ENCODE peak calls at places on chromosome 2, in ten cellular contexts. One of them, this sample, is unnamed.

GRCh38 chr2:120367649-120368048 is 21.7 kb downstream of the INHBB start:
- DNase-seq in K562: no peak
- DNase-seq in ovary: no peak
- DNase-seq in right lobe of liver: no peak
- DNase-seq in breast epithelium: no peak
- DNase-seq in transverse colon: no peak
- DNase-seq in heart left ventricle: no peak
- DNase-seq in upper lobe of left lung: no peak
- DNase-seq in tibial nerve: no peak
- DNase-seq in Peyer's patch: no peak
- DNase-seq in this sample: no peak

GRCh38 chr2:12107849-12108420 is 361.5 kb downstream of the LPIN1 start:
- DNase-seq in K562: no peak
- DNase-seq in ovary: no peak
- DNase-seq in right lobe of liver: peak; percentile 20
- DNase-seq in breast epithelium: no peak
- DNase-seq in transverse colon: no peak
- DNase-seq in heart left ventricle: no peak
- DNase-seq in upper lobe of left lung: no peak
- DNase-seq in tibial nerve: no peak
- DNase-seq in Peyer's patch: no peak
- DNase-seq in this sample: no peak

GRCh38 chr2:69471793-69472192 is 34.6 kb upstream of the NFU1 start:
- DNase-seq in K562: no peak
- DNase-seq in ovary: no peak
- DNase-seq in right lobe of liver: no peak
- DNase-seq in breast epithelium: no peak
- DNase-seq in transverse colon: no peak
- DNase-seq in heart left ventricle: no peak
- DNase-seq in upper lobe of left lung: no peak
- DNase-seq in tibial nerve: no peak
- DNase-seq in Peyer's patch: no peak
- DNase-seq in this sample: no peak

GRCh38 chr2:129354662-129355061 is 624.8 kb upstream of the RAB6C start:
- DNase-seq in K562: no peak
- DNase-seq in ovary: no peak
- DNase-seq in right lobe of liver: no peak
- DNase-seq in breast epithelium: no peak
- DNase-seq in transverse colon: no peak
- DNase-seq in heart left ventricle: no peak
- DNase-seq in upper lobe of left lung: no peak
- DNase-seq in tibial nerve: no peak
- DNase-seq in Peyer's patch: no peak
- DNase-seq in this sample: no peak

GRCh38 chr2:115413796-115414195 is 971.4 kb downstream of the DPP10 start:
- DNase-seq in K562: no peak
- DNase-seq in ovary: no peak
- DNase-seq in right lobe of liver: no peak
- DNase-seq in breast epithelium: no peak
- DNase-seq in transverse colon: no peak
- DNase-seq in heart left ventricle: no peak
- DNase-seq in upper lobe of left lung: no peak
- DNase-seq in tibial nerve: no peak
- DNase-seq in Peyer's patch: no peak
- DNase-seq in this sample: no peak

GRCh38 chr2:58063641-58064040 is 17.0 kb downstream of the VRK2 start:
- DNase-seq in K562: no peak
- DNase-seq in ovary: no peak
- DNase-seq in right lobe of liver: no peak
- DNase-seq in breast epithelium: no peak
- DNase-seq in transverse colon: no peak
- DNase-seq in heart left ventricle: no peak
- DNase-seq in upper lobe of left lung: no peak
- DNase-seq in tibial nerve: no peak
- DNase-seq in Peyer's patch: no peak
- DNase-seq in this sample: no peak

GRCh38 chr2:63678085-63678484 is 89.3 kb downstream of the MDH1 start:
- DNase-seq in K562: no peak
- DNase-seq in ovary: no peak
- DNase-seq in right lobe of liver: no peak
- DNase-seq in breast epithelium: no peak
- DNase-seq in transverse colon: no peak
- DNase-seq in heart left ventricle: no peak
- DNase-seq in upper lobe of left lung: no peak
- DNase-seq in tibial nerve: no peak
- DNase-seq in Peyer's patch: no peak
- DNase-seq in this sample: no peak

GRCh38 chr2:192030289-192030688 is 164.4 kb downstream of the TMEFF2 start:
- DNase-seq in K562: no peak
- DNase-seq in ovary: no peak
- DNase-seq in right lobe of liver: no peak
- DNase-seq in breast epithelium: no peak
- DNase-seq in transverse colon: no peak
- DNase-seq in heart left ventricle: no peak
- DNase-seq in upper lobe of left lung: no peak
- DNase-seq in tibial nerve: no peak
- DNase-seq in Peyer's patch: no peak
- DNase-seq in this sample: no peak

GRCh38 chr2:121709776-121710469 is 26.8 kb downstream of the NIFK start:
- DNase-seq in K562: peak; percentile 1
- DNase-seq in ovary: no peak
- DNase-seq in right lobe of liver: no peak
- DNase-seq in breast epithelium: no peak
- DNase-seq in transverse colon: no peak
- DNase-seq in heart left ventricle: no peak
- DNase-seq in upper lobe of left lung: no peak
- DNase-seq in tibial nerve: no peak
- DNase-seq in Peyer's patch: no peak
- DNase-seq in this sample: no peak

GRCh38 chr2:127536707-127537106 is 1.2 kb downstream of the MYO7B start:
- DNase-seq in K562: no peak
- DNase-seq in ovary: no peak
- DNase-seq in right lobe of liver: no peak
- DNase-seq in breast epithelium: no peak
- DNase-seq in transverse colon: no peak
- DNase-seq in heart left ventricle: no peak
- DNase-seq in upper lobe of left lung: no peak
- DNase-seq in tibial nerve: no peak
- DNase-seq in Peyer's patch: no peak
- DNase-seq in this sample: no peak

GRCh38 chr2:234003972-234004617 is 46.4 kb upstream of the SPP2 start:
- DNase-seq in K562: no peak
- DNase-seq in ovary: no peak
- DNase-seq in right lobe of liver: no peak
- DNase-seq in breast epithelium: peak; percentile 72
- DNase-seq in transverse colon: no peak
- DNase-seq in heart left ventricle: no peak
- DNase-seq in upper lobe of left lung: no peak
- DNase-seq in tibial nerve: no peak
- DNase-seq in Peyer's patch: no peak
- DNase-seq in this sample: no peak

GRCh38 chr2:159904127-159904564 is 106.1 kb upstream of the CD302 start:
- DNase-seq in K562: no peak
- DNase-seq in ovary: peak; percentile 25
- DNase-seq in right lobe of liver: no peak
- DNase-seq in breast epithelium: no peak
- DNase-seq in transverse colon: peak; percentile 28
- DNase-seq in heart left ventricle: no peak
- DNase-seq in upper lobe of left lung: peak; percentile 22
- DNase-seq in tibial nerve: no peak
- DNase-seq in Peyer's patch: peak; percentile 50
- DNase-seq in this sample: peak; percentile 16

GRCh38 chr2:11540148-11540995 is 6.5 kb downstream of the GREB1 start:
- DNase-seq in K562: no peak
- DNase-seq in ovary: no peak
- DNase-seq in right lobe of liver: peak; percentile 38
- DNase-seq in breast epithelium: peak; percentile 15
- DNase-seq in transverse colon: no peak
- DNase-seq in heart left ventricle: no peak
- DNase-seq in upper lobe of left lung: no peak
- DNase-seq in tibial nerve: peak; percentile 37
- DNase-seq in Peyer's patch: no peak
- DNase-seq in this sample: no peak

GRCh38 chr2:231305221-231305620 is 90.3 kb upstream of the B3GNT7 start:
- DNase-seq in K562: no peak
- DNase-seq in ovary: no peak
- DNase-seq in right lobe of liver: no peak
- DNase-seq in breast epithelium: no peak
- DNase-seq in transverse colon: no peak
- DNase-seq in heart left ventricle: no peak
- DNase-seq in upper lobe of left lung: no peak
- DNase-seq in tibial nerve: no peak
- DNase-seq in Peyer's patch: no peak
- DNase-seq in this sample: no peak

GRCh38 chr2:81481242-81481993 is 1176.9 kb upstream of the LRRTM1 start:
- DNase-seq in K562: peak; percentile 46
- DNase-seq in ovary: no peak
- DNase-seq in right lobe of liver: peak; percentile 14
- DNase-seq in breast epithelium: no peak
- DNase-seq in transverse colon: no peak
- DNase-seq in heart left ventricle: no peak
- DNase-seq in upper lobe of left lung: no peak
- DNase-seq in tibial nerve: no peak
- DNase-seq in Peyer's patch: no peak
- DNase-seq in this sample: no peak
- TF ChIP-seq POLR2A in K562: peak; percentile 68
- TF ChIP-seq POLR2A in ovary: no peak
- TF ChIP-seq POLR2A in right lobe of liver: no peak
- TF ChIP-seq POLR2A in breast epithelium: no peak
- TF ChIP-seq POLR2A in transverse colon: no peak
- TF ChIP-seq POLR2A in heart left ventricle: no peak
- TF ChIP-seq POLR2A in upper lobe of left lung: no peak
- TF ChIP-seq POLR2A in tibial nerve: no peak
- TF ChIP-seq POLR2A in Peyer's patch: no peak
- TF ChIP-seq POLR2A in this sample: no peak

GRCh38 chr2:168216351-168217005 is 30.9 kb downstream of the STK39 start:
- DNase-seq in K562: no peak
- DNase-seq in ovary: no peak
- DNase-seq in right lobe of liver: no peak
- DNase-seq in breast epithelium: no peak
- DNase-seq in transverse colon: peak; percentile 83
- DNase-seq in heart left ventricle: no peak
- DNase-seq in upper lobe of left lung: no peak
- DNase-seq in tibial nerve: no peak
- DNase-seq in Peyer's patch: no peak
- DNase-seq in this sample: no peak

GRCh38 chr2:168220971-168221819 is 26.2 kb downstream of the STK39 start:
- DNase-seq in K562: no peak
- DNase-seq in ovary: no peak
- DNase-seq in right lobe of liver: no peak
- DNase-seq in breast epithelium: no peak
- DNase-seq in transverse colon: no peak
- DNase-seq in heart left ventricle: no peak
- DNase-seq in upper lobe of left lung: no peak
- DNase-seq in tibial nerve: no peak
- DNase-seq in Peyer's patch: no peak
- DNase-seq in this sample: no peak

GRCh38 chr2:168215813-168216212 is 31.6 kb downstream of the STK39 start:
- DNase-seq in K562: no peak
- DNase-seq in ovary: no peak
- DNase-seq in right lobe of liver: no peak
- DNase-seq in breast epithelium: no peak
- DNase-seq in transverse colon: no peak
- DNase-seq in heart left ventricle: no peak
- DNase-seq in upper lobe of left lung: no peak
- DNase-seq in tibial nerve: no peak
- DNase-seq in Peyer's patch: no peak
- DNase-seq in this sample: no peak

GRCh38 chr2:168222095-168222494 is 25.3 kb downstream of the STK39 start:
- DNase-seq in K562: no peak
- DNase-seq in ovary: no peak
- DNase-seq in right lobe of liver: no peak
- DNase-seq in breast epithelium: no peak
- DNase-seq in transverse colon: no peak
- DNase-seq in heart left ventricle: no peak
- DNase-seq in upper lobe of left lung: no peak
- DNase-seq in tibial nerve: no peak
- DNase-seq in Peyer's patch: no peak
- DNase-seq in this sample: no peak

DNA sequence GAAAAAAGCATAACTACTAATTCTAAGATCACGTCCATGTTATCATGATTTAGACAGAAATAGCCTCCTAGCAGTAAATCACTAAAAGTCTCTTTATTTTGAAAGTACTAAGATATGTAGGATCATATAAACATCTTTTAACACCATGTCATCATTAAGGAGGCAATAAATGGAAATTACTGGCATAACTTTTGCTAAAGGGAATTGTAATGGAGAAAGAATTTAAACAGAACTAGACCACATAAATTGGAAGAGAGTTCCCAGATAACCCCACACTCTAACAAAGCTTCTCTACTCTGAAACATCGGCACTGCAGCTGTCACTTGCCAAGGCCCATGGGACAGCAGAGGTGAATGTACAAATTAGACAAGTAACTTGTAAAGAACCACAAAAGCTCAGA is 29.5 kb downstream of the STK39 start:
- DNase-seq in K562: no peak
- DNase-seq in ovary: no peak
- DNase-seq in right lobe of liver: no peak
- DNase-seq in breast epithelium: no peak
- DNase-seq in transverse colon: no peak
- DNase-seq in heart left ventricle: no peak
- DNase-seq in upper lobe of left lung: no peak
- DNase-seq in tibial nerve: no peak
- DNase-seq in Peyer's patch: no peak
- DNase-seq in this sample: no peak
- TF ChIP-seq POLR2A in K562: no peak
- TF ChIP-seq POLR2A in ovary: no peak
- TF ChIP-seq POLR2A in right lobe of liver: no peak
- TF ChIP-seq POLR2A in breast epithelium: no peak
- TF ChIP-seq POLR2A in transverse colon: no peak
- TF ChIP-seq POLR2A in heart left ventricle: no peak
- TF ChIP-seq POLR2A in upper lobe of left lung: no peak
- TF ChIP-seq POLR2A in tibial nerve: no peak
- TF ChIP-seq POLR2A in Peyer's patch: no peak
- TF ChIP-seq POLR2A in this sample: no peak

DNA sequence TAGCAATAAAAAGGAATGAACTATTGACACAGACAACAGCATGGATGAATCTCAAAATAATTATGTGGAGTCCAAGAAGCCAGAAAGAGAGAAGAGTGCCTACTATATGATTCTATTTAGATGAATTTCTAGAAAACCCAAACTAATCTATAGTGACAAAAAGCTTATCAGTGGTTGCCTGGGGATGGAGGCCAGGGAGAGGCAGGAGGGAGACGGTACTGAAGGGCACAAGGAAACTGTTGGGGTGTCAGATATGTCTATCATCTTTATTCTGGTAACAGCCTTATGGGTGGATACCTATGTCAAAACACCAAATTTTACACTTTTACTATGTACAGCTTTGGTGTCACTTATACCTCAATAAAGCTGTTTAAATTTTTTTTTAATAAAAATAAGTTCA is 26.6 kb downstream of the MBOAT2 start:
- DNase-seq in K562: no peak
- DNase-seq in ovary: no peak
- DNase-seq in right lobe of liver: no peak
- DNase-seq in breast epithelium: no peak
- DNase-seq in transverse colon: no peak
- DNase-seq in heart left ventricle: no peak
- DNase-seq in upper lobe of left lung: no peak
- DNase-seq in tibial nerve: no peak
- DNase-seq in Peyer's patch: no peak
- DNase-seq in this sample: no peak
- TF ChIP-seq POLR2A in K562: no peak
- TF ChIP-seq POLR2A in ovary: no peak
- TF ChIP-seq POLR2A in right lobe of liver: no peak
- TF ChIP-seq POLR2A in breast epithelium: no peak
- TF ChIP-seq POLR2A in transverse colon: no peak
- TF ChIP-seq POLR2A in heart left ventricle: no peak
- TF ChIP-seq POLR2A in upper lobe of left lung: no peak
- TF ChIP-seq POLR2A in tibial nerve: no peak
- TF ChIP-seq POLR2A in Peyer's patch: no peak
- TF ChIP-seq POLR2A in this sample: no peak

GRCh38 chr2:177264539-177265385 is at the start of gene NFE2L2:
- DNase-seq in K562: peak; percentile 96
- DNase-seq in ovary: peak; percentile 98
- DNase-seq in right lobe of liver: peak; percentile 96
- DNase-seq in breast epithelium: peak; percentile 90
- DNase-seq in transverse colon: peak; percentile 95
- DNase-seq in heart left ventricle: peak; percentile 95
- DNase-seq in upper lobe of left lung: peak; percentile 94
- DNase-seq in tibial nerve: peak; percentile 88
- DNase-seq in Peyer's patch: peak; percentile 92
- DNase-seq in this sample: peak; percentile 60
- TF ChIP-seq POLR2A in K562: peak; percentile 88
- TF ChIP-seq POLR2A in ovary: peak; percentile 97
- TF ChIP-seq POLR2A in right lobe of liver: peak; percentile 99
- TF ChIP-seq POLR2A in breast epithelium: peak; percentile 96
- TF ChIP-seq POLR2A in transverse colon: peak; percentile 96
- TF ChIP-seq POLR2A in heart left ventricle: peak; percentile 14
- TF ChIP-seq POLR2A in upper lobe of left lung: peak; percentile 93
- TF ChIP-seq POLR2A in tibial nerve: peak; percentile 97
- TF ChIP-seq POLR2A in Peyer's patch: peak; percentile 91
- TF ChIP-seq POLR2A in this sample: peak; percentile 99

This sample was measured in esophagus squamous epithelium.